ENCODE peak calls at places on chromosomes 13 and 19, in four cellular contexts. Y is SK-N-SH, Q is HepG2, J is GM12891. K is an unnamed sample.

GRCh38 chr13:27339299-27339698 is 68.7 kb downstream of the RASL11A start:
- DNase-seq in J (no peak), Y (peak), Q (peak), K (no peak)

GRCh38 chr19:58182577-58182988 is 278 bp upstream of the ZNF274 start:
- DNase-seq in J (peak), Q (no peak), Y (peak), K (peak)

GRCh38 chr13:75452564-75452963 is 29.4 kb downstream of the TBC1D4 start:
- DNase-seq in J (no peak), Y (no peak), Q (no peak), K (no peak)

GRCh38 chr19:48815870-48816501 is 5.2 kb upstream of the BCAT2 start:
- DNase-seq in Q (peak), Y (peak), J (no peak), K (no peak)

GRCh38 chr13:50914848-50915247 is 5.3 kb downstream of the RNASEH2B start:
- DNase-seq in Y (no peak), J (no peak), Q (no peak), K (no peak)

GRCh38 chr19:33411621-33412180 is 38.2 kb downstream of the CEBPG start:
- DNase-seq in Y (no peak), J (no peak), Q (no peak), K (no peak)

GRCh38 chr19:5824791-5825577 is 14.5 kb downstream of the FUT6 start:
- DNase-seq in Y (no peak), Q (no peak), J (no peak), K (no peak)

GRCh38 chr13:36531746-36532486 is 99.6 kb downstream of the CCNA1 start:
- DNase-seq in Q (no peak), Y (no peak), J (no peak), K (no peak)

GRCh38 chr13:80274643-80275042 is 66.3 kb downstream of the SPRY2 start:
- DNase-seq in Q (no peak), Y (no peak), J (no peak), K (no peak)

GRCh38 chr19:33156354-33156753 is 24.4 kb downstream of the WDR88 start:
- DNase-seq in Q (peak), Y (no peak), J (no peak), K (no peak)

GRCh38 chr19:13429563-13429962 is 76.7 kb downstream of the CACNA1A start:
- DNase-seq in J (no peak), Q (no peak), Y (no peak), K (no peak)

GRCh38 chr13:25860265-25860664 is 191.6 kb downstream of the SHISA2 start:
- DNase-seq in Q (no peak), Y (no peak), J (no peak), K (no peak)

GRCh38 chr13:109836629-109837607 is 50.5 kb upstream of the IRS2 start:
- DNase-seq in J (no peak), Q (peak), Y (no peak), K (no peak)

GRCh38 chr19:30784850-30785459 is 412.8 kb downstream of the ZNF536 start:
- DNase-seq in J (peak), Y (no peak), Q (peak), K (peak)

GRCh38 chr13:99087954-99088491 is 110.2 kb upstream of the DOCK9 start:
- DNase-seq in J (peak), Y (peak), Q (no peak), K (no peak)

GRCh38 chr19:55579766-55580621 is 654 bp downstream of the ZNF579 start:
- DNase-seq in Y (peak), J (no peak), Q (peak), K (no peak)

GRCh38 chr19:58571575-58571947 is 1.6 kb downstream of the MZF1 start:
- DNase-seq in Y (no peak), Q (no peak), J (no peak), K (no peak)

GRCh38 chr13:112510987-112511715 is 76.8 kb downstream of the TUBGCP3 start:
- DNase-seq in J (no peak), Q (no peak), Y (no peak), K (no peak)

GRCh38 chr19:33175886-33176669 is 18.1 kb upstream of the LRP3 start:
- DNase-seq in Q (peak), Y (peak), J (no peak), K (no peak)

GRCh38 chr19:29672319-29672932 is 7.2 kb downstream of the PLEKHF1 start:
- DNase-seq in Y (no peak), J (no peak), Q (no peak), K (no peak)

GRCh38 chr19:54431255-54431838 is 16.1 kb downstream of the TTYH1 start:
- DNase-seq in Y (no peak), J (no peak), Q (no peak), K (no peak)

GRCh38 chr19:18340237-18340989 is at the start of gene PGPEP1:
- DNase-seq in Y (peak), Q (no peak), J (peak), K (peak)

GRCh38 chr19:33505168-33505567 is 16.4 kb downstream of the PEPD start:
- DNase-seq in Y (no peak), Q (no peak), J (no peak), K (no peak)

GRCh38 chr19:21878646-21879045 is 42.7 kb upstream of the ZNF43 start:
- DNase-seq in Y (no peak), J (no peak), Q (no peak), K (no peak)

GRCh38 chr19:6739884-6740588 is 556 bp downstream of the TRIP10 start:
- DNase-seq in J (no peak), Y (peak), Q (no peak), K (no peak)

GRCh38 chr19:52665047-52665446 is 26.9 kb upstream of the ZNF83 start:
- DNase-seq in Y (no peak), J (no peak), Q (no peak), K (no peak)

GRCh38 chr19:28466107-28467045 is 746.6 kb downstream of the UQCRFS1 start:
- DNase-seq in Q (peak), J (peak), Y (peak), K (no peak)

GRCh38 chr19:41303941-41304340 is 6.0 kb upstream of the CCDC97 start:
- DNase-seq in Y (no peak), J (no peak), Q (no peak), K (no peak)

GRCh38 chr13:74574964-74575728 is 440.9 kb upstream of the KLF12 start:
- DNase-seq in Y (peak), J (no peak), Q (no peak), K (no peak)

GRCh38 chr13:110396913-110397379 is 89.9 kb downstream of the COL4A2 start:
- DNase-seq in Y (no peak), Q (no peak), J (no peak), K (no peak)

GRCh38 chr13:91017669-91018053 is 329.8 kb upstream of the MIR17HG start:
- DNase-seq in Y (no peak), J (no peak), Q (no peak), K (no peak)

GRCh38 chr13:47858678-47859050 is 142.4 kb downstream of the SUCLA2 start:
- DNase-seq in Y (no peak), Q (no peak), J (no peak), K (no peak)

GRCh38 chr13:50844181-50844875 is 836 bp upstream of the DLEU7 start:
- DNase-seq in J (no peak), Y (no peak), Q (no peak), K (no peak)

GRCh38 chr19:10510301-10510802 is 6.9 kb downstream of the S1PR5 start:
- DNase-seq in Y (peak), Q (peak), J (peak), K (peak)

GRCh38 chr19:53649746-53650593 is 18.2 kb downstream of the DPRX start:
- DNase-seq in Q (no peak), J (no peak), Y (no peak), K (no peak)

GRCh38 chr13:113315992-113316391 is 19.0 kb downstream of the LAMP1 start:
- DNase-seq in Y (peak), Q (no peak), J (no peak), K (no peak)

GRCh38 chr13:41813426-41813825 is 147.5 kb downstream of the VWA8 start:
- DNase-seq in J (no peak), Q (no peak), Y (no peak), K (no peak)

GRCh38 chr13:31115616-31116015 is 46.1 kb downstream of the HSPH1 start:
- DNase-seq in J (no peak), Q (no peak), Y (no peak), K (no peak)
- TF ChIP-seq POLR2AphosphoS5 in J (no peak), Q (no peak), Y (no peak), K (no peak)

DNA sequence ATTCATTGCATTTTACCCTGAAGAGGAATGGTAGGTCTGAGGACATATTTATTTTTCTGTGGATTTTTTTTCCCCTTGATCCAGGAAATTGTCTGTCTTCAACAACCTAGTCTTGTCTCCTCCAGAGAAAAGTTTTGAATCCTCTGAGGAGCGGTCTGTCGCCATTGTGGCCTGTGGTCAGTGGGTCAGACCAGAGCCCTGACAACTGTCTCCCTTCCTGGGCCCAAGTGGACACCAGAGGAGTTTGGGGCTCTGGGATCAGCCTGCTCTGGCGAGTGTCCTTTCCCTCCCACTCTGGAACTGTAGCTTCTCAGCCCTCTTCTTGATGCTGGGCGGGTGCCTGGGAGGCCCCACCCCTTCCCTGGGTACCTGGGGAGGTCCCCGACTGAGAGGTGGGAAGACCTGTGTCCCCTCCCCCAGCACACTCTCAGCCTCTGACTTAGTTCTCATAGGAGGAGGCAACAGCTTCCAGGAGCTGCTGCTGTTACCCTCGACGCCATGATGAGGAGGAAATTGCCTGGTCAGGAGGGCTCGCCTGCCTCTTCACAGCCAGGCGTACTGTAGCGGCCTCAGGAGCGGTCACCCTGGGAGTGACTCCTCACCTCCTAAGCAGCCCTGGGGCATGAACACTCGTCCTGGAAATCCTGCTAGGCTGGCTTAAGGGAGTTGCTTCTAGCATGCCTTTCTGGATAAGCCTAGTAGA is 110.3 kb downstream of the GGACT start:
- DNase-seq in Y (no peak), Q (no peak), J (no peak), K (no peak)
- TF ChIP-seq TAF1 in Y (no peak), Q (no peak), J (no peak), K (no peak)

GRCh38 chr13:20553309-20553708 is 13.6 kb upstream of the IFT88 start:
- DNase-seq in J (no peak), Q (peak), Y (no peak), K (no peak)

GRCh38 chr13:20561731-20562130 is 5.2 kb upstream of the IFT88 start:
- DNase-seq in Y (no peak), J (no peak), Q (no peak), K (no peak)

GRCh38 chr13:20559659-20560356 is 7.1 kb upstream of the IFT88 start:
- DNase-seq in Q (no peak), Y (no peak), J (no peak), K (no peak)

GRCh38 chr13:20558982-20559381 is 8.0 kb upstream of the IFT88 start:
- DNase-seq in Q (no peak), Y (no peak), J (no peak), K (no peak)
- TF ChIP-seq POLR2AphosphoS5 in Q (no peak), Y (no peak), J (no peak), K (no peak)

GRCh38 chr19:46571495-46571894 is 29.6 kb upstream of the CALM3 start:
- DNase-seq in J (no peak), Y (peak), Q (peak), K (no peak)
- TF ChIP-seq TAF1 in J (no peak), Y (no peak), Q (no peak), K (no peak)

GRCh38 chr19:7963566-7963965 is 20.1 kb upstream of the TIMM44 start:
- DNase-seq in Y (no peak), Q (no peak), J (no peak), K (no peak)

GRCh38 chr19:7968008-7968795 is 24.7 kb upstream of the TIMM44 start:
- DNase-seq in Y (no peak), J (no peak), Q (no peak), K (no peak)

GRCh38 chr19:7965921-7966665 is 22.6 kb upstream of the TIMM44 start:
- DNase-seq in J (no peak), Q (no peak), Y (no peak), K (no peak)

GRCh38 chr19:7962644-7963268 is 19.3 kb upstream of the TIMM44 start:
- DNase-seq in Y (no peak), Q (no peak), J (no peak), K (no peak)

GRCh38 chr19:7965259-7965841 is 21.9 kb upstream of the TIMM44 start:
- DNase-seq in Y (no peak), Q (no peak), J (no peak), K (no peak)
- TF ChIP-seq POLR2AphosphoS5 in Y (no peak), Q (no peak), J (no peak), K (no peak)

DNA sequence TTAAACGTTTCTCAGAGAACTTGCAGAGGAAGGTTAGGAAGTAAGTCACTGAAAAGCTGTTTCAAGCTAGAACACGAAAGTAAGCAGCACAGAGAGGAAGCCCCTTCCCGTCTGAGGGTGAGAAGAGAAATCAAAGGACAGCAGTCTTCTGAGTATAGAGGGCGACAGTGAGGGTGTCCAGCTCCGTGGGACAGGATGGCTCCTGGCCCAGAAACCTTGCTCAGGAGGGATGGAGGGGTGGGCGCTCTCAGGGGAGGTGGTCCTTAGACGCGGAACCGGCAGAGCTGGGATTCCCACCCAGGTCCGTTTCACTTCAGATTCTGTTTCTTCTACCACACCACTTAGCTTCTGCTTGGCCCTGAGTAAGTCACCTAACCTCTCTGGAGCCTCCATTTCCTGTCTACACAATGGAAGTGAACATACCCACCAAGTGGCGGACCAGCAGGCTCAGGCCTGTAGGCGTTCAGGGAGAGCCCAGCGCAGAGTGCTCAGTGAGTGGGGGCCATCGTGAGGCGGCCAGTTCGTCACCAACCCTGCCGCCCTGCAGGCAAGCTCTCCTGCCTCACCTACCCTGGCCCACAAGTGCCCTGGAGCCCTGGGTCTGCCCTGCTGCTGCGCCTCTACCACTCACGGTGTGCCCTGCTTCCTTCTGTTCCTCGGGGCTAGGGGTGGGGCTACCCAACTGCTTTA is 5.5 kb upstream of the RSPH6A start:
- DNase-seq in J (no peak), Q (no peak), Y (no peak), K (no peak)
- TF ChIP-seq TAF1 in J (no peak), Q (no peak), Y (no peak), K (no peak)

GRCh38 chr13:38262211-38262610 is 87.4 kb upstream of the UFM1 start:
- DNase-seq in Q (no peak), J (no peak), Y (no peak), K (no peak)
- TF ChIP-seq POLR2AphosphoS5 in Q (no peak), J (no peak), Y (no peak), K (no peak)